ENCODE peak calls at places on chromosomes 11 and 22, in four cellular contexts. W is RCC 7860; H is T1000; E is activated T-helper 1 cell treated with anti-CD3 and anti-CD28 coated beads, Interleukin-12 subunit alpha, Interleukin-12 subunit beta, Interleukin-2, Interleukin-4 antibody, amounts not matched to agents 30 ng/mL and 10 ng/mL and 1 ng/mL, durations not matched to agents 14 hours and 24 hours and 36 hours. P is an unnamed sample.

GRCh38 chr11:96187779-96188624 is 155.0 kb downstream of the MAML2 start:
- DNase-seq in W (peak), H (peak), E (no peak), P (no peak)

GRCh38 chr11:25970726-25971508 is 361.0 kb upstream of the ANO3 start:
- DNase-seq in W (no peak), H (no peak), E (no peak), P (no peak)

GRCh38 chr11:43963221-43963620 is 20.8 kb downstream of the C11orf96 start:
- DNase-seq in W (no peak), H (no peak), E (no peak), P (no peak)

GRCh38 chr11:35486934-35487333 is 38.5 kb downstream of the PAMR1 start:
- DNase-seq in W (no peak), H (no peak), E (no peak), P (no peak)

GRCh38 chr11:102664001-102664752 is 39.0 kb upstream of the MMP20 start:
- DNase-seq in W (no peak), H (no peak), E (no peak), P (no peak)

GRCh38 chr22:29290061-29290460 is 16.4 kb upstream of the GAS2L1 start:
- DNase-seq in W (no peak), H (no peak), E (no peak), P (no peak)

GRCh38 chr11:44032304-44033085 is 15.3 kb upstream of the ACCSL start:
- DNase-seq in W (no peak), H (no peak), E (no peak), P (no peak)

GRCh38 chr11:79393362-79394043 is 47.3 kb downstream of the TENM4 start:
- DNase-seq in W (peak), H (no peak), E (no peak), P (no peak)

GRCh38 chr11:31903225-31904074 is 92.3 kb upstream of the PAX6 start:
- DNase-seq in W (no peak), H (no peak), E (no peak), P (no peak)

GRCh38 chr11:94183886-94184264 is 55.2 kb downstream of the PANX1 start:
- DNase-seq in W (no peak), H (no peak), E (no peak), P (no peak)

GRCh38 chr22:30195245-30196140 is 51.1 kb downstream of the LIF start:
- DNase-seq in W (peak), H (no peak), E (no peak), P (no peak)

P was measured in epithelial cell of proximal tubule.